ENCODE peak calls at places on chromosomes 12 and 14, in seven cellular contexts. C, S, G, I, E, K and D are unnamed samples.

GRCh38 chr14:91229005-91229382 is 15.5 kb downstream of the GPR68 start:
- DNase-seq in C (no peak), S (no peak), G (no peak), I (no peak), E (no peak), K (no peak), D (no peak)

GRCh38 chr12:103969391-103969790 is 3.7 kb downstream of the TDG start:
- DNase-seq in C (no peak), S (no peak), G (no peak), I (peak; percentile 39), E (no peak), K (no peak), D (peak; percentile 50)

GRCh38 chr14:94423465-94424056 is 29.0 kb downstream of the SERPINA11 start:
- DNase-seq in C (peak; percentile 59), S (peak; percentile 88), G (peak; percentile 4), I (peak; percentile 62), E (peak; percentile 74), K (peak; percentile 39), D (peak; percentile 68)

GRCh38 chr14:100140452-100141132 is 18.9 kb downstream of the DEGS2 start:
- DNase-seq in C (no peak), S (peak; percentile 87), G (peak; percentile 14), I (peak; percentile 31), E (peak; percentile 20), K (no peak), D (peak; percentile 52)

GRCh38 chr12:89470741-89471504 is 53.7 kb downstream of the GALNT4 start:
- DNase-seq in C (peak; percentile 36), S (no peak), G (peak; percentile 16), I (peak; percentile 70), E (peak; percentile 53), K (peak; percentile 33), D (peak; percentile 67)

GRCh38 chr12:92363295-92364146 is 217.9 kb upstream of the BTG1 start:
- DNase-seq in C (peak; percentile 46), S (no peak), G (no peak), I (no peak), E (peak; percentile 27), K (peak; percentile 13), D (no peak)

GRCh38 chr14:38705220-38705619 is 397.8 kb downstream of the SEC23A start:
- DNase-seq in C (no peak), S (no peak), G (no peak), I (no peak), E (no peak), K (no peak), D (no peak)

GRCh38 chr12:90250766-90251165 is 542.1 kb upstream of the ATP2B1 start:
- DNase-seq in C (no peak), S (no peak), G (no peak), I (no peak), E (peak; percentile 58), K (no peak), D (no peak)

GRCh38 chr14:32938719-32939253 is at the start of gene NPAS3:
- DNase-seq in C (no peak), S (no peak), G (peak; percentile 28), I (no peak), E (no peak), K (no peak), D (no peak)

GRCh38 chr12:98799822-98800221 is 154.7 kb downstream of the APAF1 start:
- DNase-seq in C (no peak), S (no peak), G (no peak), I (no peak), E (no peak), K (no peak), D (no peak)

GRCh38 chr14:104287301-104288009 is 149.1 kb downstream of the KIF26A start:
- DNase-seq in C (no peak), S (no peak), G (no peak), I (no peak), E (no peak), K (no peak), D (no peak)

GRCh38 chr12:11584213-11584855 is 65.1 kb upstream of the ETV6 start:
- DNase-seq in C (no peak), S (no peak), G (peak; percentile 2), I (no peak), E (no peak), K (no peak), D (peak; percentile 26)

GRCh38 chr12:10361084-10361483 is 28.8 kb downstream of the KLRK1 start:
- DNase-seq in C (no peak), S (peak; percentile 85), G (peak; percentile 34), I (peak; percentile 99), E (no peak), K (no peak), D (no peak)

GRCh38 chr12:33322519-33322918 is 117.1 kb downstream of the SYT10 start:
- DNase-seq in C (no peak), S (no peak), G (no peak), I (no peak), E (no peak), K (no peak), D (no peak)

GRCh38 chr12:6306151-6306550 is 4.3 kb upstream of the PLEKHG6 start:
- DNase-seq in C (no peak), S (no peak), G (no peak), I (no peak), E (no peak), K (no peak), D (no peak)

GRCh38 chr12:89080797-89081470 is 271.4 kb downstream of the DUSP6 start:
- DNase-seq in C (no peak), S (no peak), G (no peak), I (peak; percentile 41), E (no peak), K (no peak), D (peak; percentile 40)

GRCh38 chr12:99975321-99975720 is 9.4 kb downstream of the ANKS1B start:
- DNase-seq in C (no peak), S (no peak), G (no peak), I (no peak), E (no peak), K (no peak), D (no peak)

GRCh38 chr12:2804390-2805145 is 7.9 kb upstream of the ITFG2 start:
- DNase-seq in C (no peak), S (no peak), G (no peak), I (no peak), E (peak; percentile 74), K (peak; percentile 26), D (peak; percentile 84)

GRCh38 chr12:3084742-3085141 is 7.6 kb downstream of the TSPAN9 start:
- DNase-seq in C (no peak), S (peak; percentile 94), G (no peak), I (no peak), E (no peak), K (no peak), D (no peak)

GRCh38 chr12:2691001-2691339 is 103.8 kb upstream of the FKBP4 start:
- DNase-seq in C (peak; percentile 69), S (peak; percentile 82), G (peak; percentile 85), I (peak; percentile 9), E (peak; percentile 3), K (no peak), D (no peak)

GRCh38 chr12:32761716-32762115 is 6.0 kb upstream of the YARS2 start:
- DNase-seq in C (no peak), S (no peak), G (no peak), I (no peak), E (no peak), K (no peak), D (no peak)

GRCh38 chr14:57818511-57818910 is 47.4 kb downstream of the SLC35F4 start:
- DNase-seq in C (no peak), S (no peak), G (no peak), I (no peak), E (no peak), K (no peak), D (peak; percentile 95)

GRCh38 chr12:71194657-71195056 is 36.9 kb upstream of the TSPAN8 start:
- DNase-seq in C (no peak), S (no peak), G (peak; percentile 6), I (no peak), E (no peak), K (no peak), D (no peak)

GRCh38 chr14:102867826-102868580 is 54.5 kb upstream of the AMN start:
- DNase-seq in C (no peak), S (no peak), G (no peak), I (no peak), E (no peak), K (no peak), D (no peak)